ENCODE peak calls at places on chromosomes 7 and 10, in four cellular contexts. E is naive thymus-derived CD8-positive, alpha-beta T cell; A is AG04449; U is fibroblast of pulmonary artery. T is an unnamed sample.

GRCh38 chr7:156472267-156472666 is 168.3 kb upstream of the RNF32 start:
- DNase-seq in E (no peak), U (no peak), A (no peak), T (no peak)

GRCh38 chr7:47720141-47720906 is 138.4 kb upstream of the TNS3 start:
- DNase-seq in A (no peak), E (no peak), U (peak; percentile 87), T (peak; percentile 46)

GRCh38 chr10:86613905-86614304 is 40.4 kb upstream of the OPN4 start:
- DNase-seq in E (no peak), U (no peak), A (no peak), T (no peak)

GRCh38 chr10:132961-133898 is 2.0 kb upstream of the ZMYND11 start:
- DNase-seq in U (peak; percentile 73), E (no peak), A (peak; percentile 44), T (peak; percentile 62)

GRCh38 chr10:3192856-3193635 is 20.5 kb upstream of the PITRM1 start:
- DNase-seq in E (peak; percentile 23), A (no peak), U (peak; percentile 77), T (no peak)

GRCh38 chr10:34875061-34875460 is 60.0 kb upstream of the PARD3 start:
- DNase-seq in U (no peak), A (no peak), E (no peak), T (no peak)

GRCh38 chr7:105760549-105761447 is 115.6 kb downstream of the ATXN7L1 start:
- DNase-seq in U (no peak), E (peak; percentile 48), A (no peak), T (no peak)

GRCh38 chr10:18830277-18830676 is 171.0 kb downstream of the ARL5B start:
- DNase-seq in A (no peak), U (no peak), E (no peak), T (no peak)

GRCh38 chr7:129514683-129515082 is 12.4 kb downstream of the SMKR1 start:
- DNase-seq in E (no peak), A (no peak), U (no peak), T (no peak)

GRCh38 chr10:29277296-29277695 is 11.6 kb upstream of the LYZL1 start:
- DNase-seq in U (no peak), A (no peak), E (no peak), T (no peak)

GRCh38 chr10:86535057-86535882 is 13.7 kb upstream of the WAPL start:
- DNase-seq in E (no peak), U (no peak), A (no peak), T (no peak)

GRCh38 chr10:104664205-104664604 is 23.1 kb downstream of the SORCS3 start:
- DNase-seq in E (no peak), A (no peak), U (no peak), T (no peak)

GRCh38 chr7:57354679-57355338 is 95.2 kb upstream of the ZNF716 start:
- DNase-seq in A (no peak), E (no peak), U (no peak), T (no peak)

T was measured in non-pigmented ciliary epithelial cell.